ENCODE peak calls at places on chromosome 4, in six cellular contexts. Y, P, K, I, M and L are unnamed samples.

GRCh38 chr4:108345862-108346530 is 177.3 kb upstream of the LEF1 start:
- DNase-seq in Y (no peak), P (peak), K (no peak), I (no peak), M (no peak), L (peak)

GRCh38 chr4:121749225-121749624 is 15.7 kb downstream of the SMIM43 start:
- DNase-seq in Y (no peak), P (no peak), K (no peak), I (peak), M (peak), L (no peak)

GRCh38 chr4:89158884-89159503 is 47.7 kb downstream of the TIGD2 start:
- DNase-seq in Y (peak), P (peak), K (peak), I (no peak), M (no peak), L (peak)

GRCh38 chr4:40897557-40898203 is 147.9 kb downstream of the NSUN7 start:
- DNase-seq in Y (peak), P (peak), K (peak), I (peak), M (peak), L (peak)

GRCh38 chr4:10096201-10096975 is 20.2 kb downstream of the WDR1 start:
- DNase-seq in Y (no peak), P (peak), K (no peak), I (no peak), M (no peak), L (peak)

GRCh38 chr4:3710451-3711182 is 55.6 kb upstream of the ADRA2C start:
- DNase-seq in Y (peak), P (no peak), K (peak), I (no peak), M (no peak), L (no peak)

GRCh38 chr4:3286335-3287175 is 6.3 kb upstream of the RGS12 start:
- DNase-seq in Y (no peak), P (no peak), K (no peak), I (no peak), M (peak), L (no peak)

GRCh38 chr4:176359590-176359989 is 39.8 kb downstream of the SPCS3 start:
- DNase-seq in Y (no peak), P (peak), K (no peak), I (no peak), M (no peak), L (no peak)

GRCh38 chr4:64200001-64200555 is 209.2 kb downstream of the TECRL start:
- DNase-seq in Y (no peak), P (no peak), K (no peak), I (no peak), M (no peak), L (peak)

GRCh38 chr4:147136308-147136707 is 190.6 kb upstream of the TTC29 start:
- DNase-seq in Y (no peak), P (peak), K (no peak), I (no peak), M (no peak), L (peak)

GRCh38 chr4:177380730-177381287 is 61.4 kb downstream of the AGA start:
- DNase-seq in Y (no peak), P (no peak), K (peak), I (peak), M (peak), L (peak)

GRCh38 chr4:8201341-8201781 is 2.3 kb downstream of the SH3TC1 start:
- DNase-seq in Y (no peak), P (no peak), K (no peak), I (no peak), M (no peak), L (no peak)

GRCh38 chr4:7384003-7384928 is 50.5 kb downstream of the PSAPL1 start:
- DNase-seq in Y (no peak), P (no peak), K (no peak), I (no peak), M (peak), L (no peak)

GRCh38 chr4:36088542-36088941 is 155.8 kb downstream of the ARAP2 start:
- DNase-seq in Y (no peak), P (no peak), K (no peak), I (no peak), M (no peak), L (no peak)

GRCh38 chr4:73609688-73610087 is 10.5 kb downstream of the RASSF6 start:
- DNase-seq in Y (no peak), P (peak), K (no peak), I (no peak), M (no peak), L (peak)

GRCh38 chr4:88320174-88320779 is 35.9 kb upstream of the PPM1K start:
- DNase-seq in Y (no peak), P (no peak), K (peak), I (no peak), M (no peak), L (no peak)

GRCh38 chr4:22179124-22179874 is 230.7 kb upstream of the KCNIP4 start:
- DNase-seq in Y (no peak), P (peak), K (no peak), I (no peak), M (no peak), L (peak)

GRCh38 chr4:26326791-26327190 is 6.0 kb downstream of the RBPJ start:
- DNase-seq in Y (no peak), P (peak), K (no peak), I (no peak), M (no peak), L (peak)

GRCh38 chr4:39825741-39826231 is 127.8 kb downstream of the UBE2K start:
- DNase-seq in Y (no peak), P (peak), K (peak), I (no peak), M (no peak), L (peak)

GRCh38 chr4:153063490-153063889 is 127.4 kb downstream of the FHDC1 start:
- DNase-seq in Y (no peak), P (no peak), K (no peak), I (no peak), M (no peak), L (no peak)

GRCh38 chr4:66275381-66276060 is 605.2 kb upstream of the EPHA5 start:
- DNase-seq in Y (no peak), P (no peak), K (no peak), I (no peak), M (no peak), L (no peak)

GRCh38 chr4:138175337-138175794 is 66.8 kb downstream of the SLC7A11 start:
- DNase-seq in Y (no peak), P (peak), K (no peak), I (no peak), M (no peak), L (peak)

GRCh38 chr4:188992706-188993105 is 853.5 kb downstream of the TRIML1 start:
- DNase-seq in Y (no peak), P (peak), K (no peak), I (no peak), M (no peak), L (no peak)

GRCh38 chr4:129545599-129546278 is 449.8 kb downstream of the C4orf33 start:
- DNase-seq in Y (no peak), P (no peak), K (no peak), I (no peak), M (no peak), L (no peak)

GRCh38 chr4:187724526-187724925 is 271.0 kb upstream of the ZFP42 start:
- DNase-seq in Y (no peak), P (no peak), K (no peak), I (no peak), M (no peak), L (no peak)

GRCh38 chr4:16217300-16218051 is 8.8 kb downstream of the TAPT1 start:
- DNase-seq in Y (no peak), P (no peak), K (no peak), I (no peak), M (no peak), L (no peak)

GRCh38 chr4:106201373-106201772 is 114.6 kb downstream of the TBCK start:
- DNase-seq in Y (no peak), P (peak), K (peak), I (no peak), M (no peak), L (peak)

DNA sequence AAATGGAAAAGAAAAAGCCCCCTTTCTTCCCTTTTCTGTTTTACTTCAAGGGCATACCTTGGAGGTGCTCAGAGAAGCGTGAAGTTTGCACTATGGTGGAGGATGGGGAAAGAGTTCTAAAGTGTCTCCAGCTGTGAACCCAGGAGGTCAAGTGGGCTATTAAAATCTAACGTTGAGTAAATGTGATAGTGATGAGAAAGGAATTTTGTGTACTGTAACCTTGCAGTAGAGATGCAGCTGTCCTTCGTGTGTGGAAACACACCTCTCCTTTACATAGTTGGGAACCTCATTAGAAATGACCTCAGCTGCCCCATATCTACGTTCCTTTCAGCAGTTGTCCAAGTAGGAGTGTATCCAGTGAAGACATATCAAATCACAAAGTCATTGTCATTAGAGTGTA is 26.5 kb downstream of the ADH5 start:
- DNase-seq in Y (no peak), P (peak), K (no peak), I (no peak), M (no peak), L (peak)
- H3K23ac ChIP-seq in Y (no peak), P (no peak), K (no peak), I (no peak), M (no peak), L (no peak)

GRCh38 chr4:59240030-59240429 is 1960.1 kb upstream of the ADGRL3 start:
- DNase-seq in Y (no peak), P (no peak), K (no peak), I (no peak), M (no peak), L (no peak)

GRCh38 chr4:59243038-59243437 is 1957.1 kb upstream of the ADGRL3 start:
- DNase-seq in Y (no peak), P (no peak), K (no peak), I (no peak), M (no peak), L (no peak)

DNA sequence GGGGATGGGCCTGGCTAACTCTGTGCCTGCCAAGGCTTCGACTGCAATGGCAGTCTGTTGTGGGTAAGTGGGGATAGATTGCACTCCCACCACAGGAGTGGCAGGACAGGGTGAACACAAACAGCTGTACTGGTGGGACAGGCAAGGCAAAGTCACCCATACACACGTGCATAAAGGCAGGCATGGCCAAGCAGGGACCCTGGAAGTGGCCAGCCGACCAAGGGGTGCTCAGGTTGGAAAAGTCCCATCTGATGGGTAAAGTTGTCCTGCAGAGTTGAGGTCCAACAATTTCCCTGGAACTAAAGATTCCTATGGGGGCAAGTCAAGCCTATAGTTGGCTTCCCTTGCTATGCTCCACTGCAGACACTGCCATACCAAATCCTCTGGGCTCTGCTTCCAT is 1961.9 kb upstream of the ADGRL3 start:
- DNase-seq in Y (no peak), P (no peak), K (no peak), I (no peak), M (no peak), L (no peak)
- H2BK15ac ChIP-seq in Y (no peak), P (no peak), K (no peak), I (no peak), M (no peak), L (no peak)

GRCh38 chr4:110850461-110851447 is 227.9 kb upstream of the PITX2 start:
- DNase-seq in Y (peak), P (no peak), K (no peak), I (no peak), M (peak), L (peak)
- H3K23ac ChIP-seq in Y (no peak), P (no peak), K (no peak), I (no peak), M (no peak), L (no peak)

GRCh38 chr4:113919145-113919544 is 60.3 kb downstream of the ARSJ start:
- DNase-seq in Y (no peak), P (no peak), K (no peak), I (no peak), M (no peak), L (peak)
- H2BK15ac ChIP-seq in Y (no peak), P (no peak), K (no peak), I (no peak), M (no peak), L (no peak)

GRCh38 chr4:17559709-17560048 is 17.3 kb upstream of the LAP3 start:
- DNase-seq in Y (no peak), P (no peak), K (no peak), I (no peak), M (no peak), L (no peak)

GRCh38 chr4:17556498-17556897 is 20.5 kb upstream of the LAP3 start:
- DNase-seq in Y (no peak), P (no peak), K (no peak), I (no peak), M (no peak), L (no peak)

GRCh38 chr4:17558941-17559708 is 17.9 kb upstream of the LAP3 start:
- DNase-seq in Y (no peak), P (no peak), K (no peak), I (no peak), M (no peak), L (no peak)

GRCh38 chr4:17560065-17560673 is 16.8 kb upstream of the LAP3 start:
- DNase-seq in Y (no peak), P (no peak), K (no peak), I (no peak), M (no peak), L (no peak)

GRCh38 chr4:17557880-17558279 is 19.1 kb upstream of the LAP3 start:
- DNase-seq in Y (no peak), P (peak), K (no peak), I (no peak), M (no peak), L (no peak)
- H3K23ac ChIP-seq in Y (no peak), P (no peak), K (no peak), I (no peak), M (no peak), L (no peak)

GRCh38 chr4:94714360-94714759 is 43.4 kb upstream of the BMPR1B start:
- DNase-seq in Y (no peak), P (peak), K (no peak), I (no peak), M (no peak), L (peak)
- H2BK15ac ChIP-seq in Y (no peak), P (peak), K (no peak), I (no peak), M (no peak), L (no peak)